ENCODE peak calls at places on chromosomes 13 and 19, in four cellular contexts. E is spleen, G is bronchial epithelial cell, B is CD14-positive monocyte. V is an unnamed sample.
A peak's percentile ranks its signal among the peaks of the same experiment; 100 is the strongest.

GRCh38 chr19:406999-407491 is 1.9 kb downstream of the C2CD4C start:
- DNase-seq in E (peak; percentile 54), G (no peak), B (peak; percentile 41), V (peak; percentile 75)

GRCh38 chr13:26872444-26873173 is 112.0 kb upstream of the GPR12 start:
- DNase-seq in E (peak; percentile 78), G (peak; percentile 26), B (no peak), V (no peak)

GRCh38 chr13:74573654-74574053 is 439.4 kb upstream of the KLF12 start:
- DNase-seq in E (no peak), G (no peak), B (no peak), V (no peak)

GRCh38 chr13:112187527-112188297 is 120.8 kb downstream of the SOX1 start:
- DNase-seq in E (no peak), G (no peak), B (peak; percentile 30), V (no peak)

GRCh38 chr13:25770601-25771000 is 281.2 kb downstream of the SHISA2 start:
- DNase-seq in E (no peak), G (no peak), B (no peak), V (no peak)

GRCh38 chr19:2883686-2884439 is 16.7 kb downstream of the ZNF556 start:
- DNase-seq in E (no peak), G (no peak), B (no peak), V (no peak)

GRCh38 chr19:4374451-4375163 is 25.7 kb downstream of the SH3GL1 start:
- DNase-seq in E (no peak), G (peak; percentile 67), B (peak; percentile 87), V (no peak)

GRCh38 chr13:59208405-59209195 is 955.1 kb downstream of the DIAPH3 start:
- DNase-seq in E (no peak), G (no peak), B (no peak), V (no peak)

GRCh38 chr19:7799640-7800355 is 30.2 kb upstream of the EVI5L start:
- DNase-seq in E (peak; percentile 85), G (peak; percentile 56), B (peak; percentile 70), V (no peak)

GRCh38 chr19:32748948-32749347 is 29.4 kb downstream of the TDRD12 start:
- DNase-seq in E (no peak), G (no peak), B (no peak), V (no peak)

GRCh38 chr19:32749361-32749760 is 29.8 kb downstream of the TDRD12 start:
- DNase-seq in E (no peak), G (no peak), B (no peak), V (no peak)

GRCh38 chr19:32750441-32751055 is 31.0 kb downstream of the TDRD12 start:
- DNase-seq in E (no peak), G (no peak), B (no peak), V (no peak)

GRCh38 chr19:32751066-32751465 is 31.5 kb downstream of the TDRD12 start:
- DNase-seq in E (no peak), G (no peak), B (no peak), V (no peak)

GRCh38 chr19:32748497-32748896 is 28.9 kb downstream of the TDRD12 start:
- DNase-seq in E (no peak), G (no peak), B (no peak), V (no peak)
- TF ChIP-seq CTCF in E (no peak), G (no peak), B (no peak), V (peak; percentile 14)

DNA sequence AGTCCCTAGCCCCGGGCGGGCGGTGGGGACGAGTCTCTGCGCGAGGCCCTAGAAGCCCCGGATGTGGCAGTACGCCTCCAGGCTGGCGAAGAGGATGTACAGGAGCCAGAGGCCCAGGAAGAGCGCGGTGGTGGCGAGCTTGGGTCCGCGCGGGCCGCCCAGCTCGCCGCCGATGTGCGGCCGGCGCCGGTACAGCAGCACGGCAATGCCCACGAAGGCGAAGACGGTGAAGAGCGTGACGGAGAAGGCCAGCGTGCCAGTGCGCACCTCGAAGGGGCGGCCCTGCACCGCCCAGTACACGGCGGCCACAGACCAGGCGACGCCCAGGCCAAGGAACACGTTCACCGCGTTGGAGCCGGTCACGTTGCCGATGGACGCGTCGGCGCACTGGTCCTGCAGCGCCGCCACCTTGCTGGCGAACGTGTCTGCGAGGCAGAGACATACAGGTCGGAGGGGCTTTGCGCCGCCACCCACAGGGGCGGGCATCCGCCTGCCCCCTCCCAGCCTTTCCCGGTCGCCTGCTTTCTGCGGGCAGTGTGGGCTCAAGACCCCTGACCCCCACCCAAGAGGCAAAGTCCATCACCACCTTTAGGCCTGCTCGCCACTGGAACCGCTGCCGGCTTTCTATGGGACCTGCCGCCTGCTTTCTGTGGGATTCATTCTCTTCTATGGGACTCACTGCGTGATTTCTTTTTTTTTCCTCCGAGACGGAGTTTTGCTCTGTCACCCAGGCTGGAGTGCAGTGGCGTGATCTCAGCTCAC is 10.9 kb upstream of the MEIS3 start:
- DNase-seq in E (no peak), G (peak; percentile 44), B (no peak), V (no peak)
- TF ChIP-seq CTCF in E (peak; percentile 27), G (peak; percentile 40), B (peak; percentile 44), V (peak; percentile 46)

DNA sequence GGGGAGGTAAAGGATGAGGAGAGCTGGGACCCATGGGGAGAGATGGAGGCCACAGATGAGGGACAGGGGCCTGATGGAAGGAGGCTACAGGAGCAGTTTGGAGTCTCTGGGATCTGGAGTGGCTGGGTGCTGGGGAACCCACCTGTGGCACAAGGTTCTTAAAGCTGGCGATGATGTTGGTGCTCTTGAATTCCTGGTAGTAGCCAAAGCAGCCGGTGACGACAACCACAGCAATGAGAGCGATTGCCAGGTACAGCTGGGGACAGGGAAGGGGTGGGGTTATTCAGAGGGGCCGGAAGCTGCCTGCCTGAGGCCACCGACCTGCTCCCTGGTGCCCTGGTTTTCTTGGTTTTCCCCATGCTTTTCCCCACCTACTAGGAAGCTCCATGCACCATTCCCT is 2.8 kb downstream of the ATP4A start:
- DNase-seq in E (peak; percentile 27), G (no peak), B (no peak), V (no peak)
- TF ChIP-seq CTCF in E (no peak), G (no peak), B (no peak), V (no peak)

DNA sequence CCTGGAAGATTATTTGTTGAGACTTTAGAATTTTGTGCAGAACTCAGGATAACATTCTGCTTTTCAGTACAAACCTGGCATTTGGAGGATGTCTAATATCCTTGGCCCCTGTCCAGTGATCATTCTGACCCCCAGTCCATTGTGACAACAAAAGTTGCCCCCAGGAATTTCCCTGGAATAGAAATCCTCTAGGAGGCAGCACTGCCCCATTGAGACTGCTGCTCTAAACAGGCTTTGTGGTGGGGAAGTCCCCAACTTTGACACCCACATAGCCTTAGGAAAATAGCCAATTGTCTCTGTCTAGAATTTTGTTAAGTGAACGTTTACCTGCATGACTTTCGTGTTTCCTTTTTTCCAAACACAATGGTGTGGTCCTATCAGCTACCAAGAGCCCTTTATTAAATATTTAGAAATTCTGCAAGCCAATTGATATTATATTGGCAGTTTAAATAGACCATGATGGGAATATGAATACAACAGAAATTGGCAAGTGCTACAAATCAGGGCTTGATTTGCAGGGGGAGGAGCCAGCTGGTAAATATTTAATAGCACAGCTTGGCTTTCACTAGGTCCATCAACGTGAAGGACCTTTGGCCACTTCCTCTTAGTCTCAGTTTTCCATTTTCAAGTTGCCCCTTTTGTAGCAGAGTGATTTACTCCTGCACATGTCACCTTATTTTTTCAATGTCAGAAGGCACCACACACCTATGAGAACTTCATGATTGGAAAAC is 451.7 kb downstream of the EFNB2 start:
- DNase-seq in E (no peak), G (peak; percentile 75), B (no peak), V (no peak)
- TF ChIP-seq CTCF in E (no peak), G (peak; percentile 84), B (no peak), V (peak; percentile 79)

DNA sequence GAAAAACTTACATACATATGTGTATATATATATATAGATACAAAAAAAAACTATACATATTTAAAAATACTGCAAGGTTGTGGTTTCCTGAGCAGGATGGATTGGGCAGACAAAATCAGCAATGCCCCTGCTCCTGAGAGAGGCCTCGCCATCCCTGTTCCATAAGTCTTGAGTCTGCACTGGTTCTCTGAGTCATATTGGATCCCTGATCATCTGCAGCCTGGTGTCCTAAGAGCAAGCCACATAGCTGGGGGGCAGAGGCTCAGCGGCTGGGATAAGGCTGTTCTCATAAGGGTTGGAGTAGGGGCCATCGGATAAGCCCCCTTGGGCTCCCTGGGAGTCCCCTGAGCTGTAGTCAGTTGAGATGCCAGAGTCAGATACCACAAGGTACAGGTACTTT is 3.3 kb downstream of the SWSAP1 start:
- DNase-seq in E (no peak), G (peak; percentile 21), B (no peak), V (no peak)
- TF ChIP-seq CTCF in E (no peak), G (no peak), B (no peak), V (no peak)

DNA sequence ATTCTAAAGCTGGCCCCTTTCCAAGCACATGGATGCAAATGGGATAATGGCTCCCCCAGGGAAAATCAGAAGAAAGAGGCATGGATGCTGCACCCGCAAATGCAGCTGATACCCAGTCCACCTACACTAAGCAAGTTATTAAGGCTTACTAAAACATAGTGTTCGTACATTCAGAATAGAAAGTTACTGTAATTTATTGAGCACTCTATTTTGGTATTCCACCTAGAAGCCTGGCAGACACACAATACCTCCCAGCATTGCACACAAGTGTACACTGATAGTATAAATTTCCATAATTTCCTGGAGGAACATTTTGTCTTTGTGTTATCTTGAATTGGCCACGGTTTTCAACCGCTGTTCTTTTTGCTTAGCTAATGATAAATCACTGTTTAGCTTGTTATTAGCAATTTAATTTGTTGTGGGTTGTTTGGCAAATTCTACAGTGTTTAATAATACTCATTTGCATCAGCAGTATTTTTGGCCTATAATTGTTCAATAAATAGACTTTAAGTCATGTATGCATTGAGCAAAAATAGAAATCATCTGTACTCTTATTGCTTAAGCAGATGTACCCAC is 94.5 kb upstream of the MRI1 start:
- DNase-seq in E (no peak), G (no peak), B (no peak), V (no peak)
- TF ChIP-seq CTCF in E (no peak), G (no peak), B (no peak), V (no peak)

GRCh38 chr19:27776020-27776419 is 1436.9 kb downstream of the UQCRFS1 start:
- DNase-seq in E (no peak), G (peak; percentile 3), B (no peak), V (no peak)
- TF ChIP-seq CTCF in E (no peak), G (peak; percentile 29), B (peak; percentile 72), V (peak; percentile 40)

V was measured in chondrocyte.